ENCODE peak calls at places on chromosomes 7 and 10, in seven cellular contexts. A is WTC11, L is Calu3, R is RWPE1, O is transverse colon, I is OCI-LY7, G is psoas muscle. Z is an unnamed sample.

GRCh38 chr7:78221961-78222751 is 423.6 kb downstream of the PHTF2 start:
- DNase-seq in O (no peak), A (no peak), G (no peak), R (no peak), L (no peak), I (peak), Z (no peak)

GRCh38 chr10:121590772-121591171 is 7.5 kb downstream of the FGFR2 start:
- DNase-seq in R (no peak), A (no peak), G (no peak), O (no peak), L (no peak), I (no peak), Z (no peak)

GRCh38 chr7:135959655-135960363 is 17.4 kb downstream of the MTPN start:
- DNase-seq in R (no peak), G (no peak), O (no peak), L (no peak), A (no peak), I (no peak), Z (no peak)

GRCh38 chr10:124999433-125000365 is 57.8 kb downstream of the ZRANB1 start:
- DNase-seq in G (peak), I (no peak), O (peak), R (no peak), L (no peak), A (peak), Z (no peak)

GRCh38 chr7:38825721-38826440 is 83.1 kb downstream of the VPS41 start:
- DNase-seq in R (no peak), G (no peak), I (no peak), O (no peak), A (no peak), L (no peak), Z (no peak)

GRCh38 chr10:87700031-87700796 is 40.5 kb downstream of the PAPSS2 start:
- DNase-seq in R (peak), G (peak), O (no peak), A (no peak), L (no peak), I (no peak), Z (no peak)

GRCh38 chr7:44257618-44258422 is 57.0 kb downstream of the YKT6 start:
- DNase-seq in L (peak), R (peak), I (peak), G (peak), A (no peak), O (peak), Z (peak)

GRCh38 chr7:109639561-109639960 is 1069.9 kb downstream of the DNAJB9 start:
- DNase-seq in R (no peak), O (no peak), I (no peak), A (no peak), G (no peak), L (no peak), Z (no peak)

GRCh38 chr7:88885131-88885530 is 89.6 kb upstream of the TEX47 start:
- DNase-seq in I (no peak), A (no peak), O (no peak), R (no peak), G (no peak), L (no peak), Z (no peak)

GRCh38 chr7:84629216-84629615 is 434.6 kb upstream of the SEMA3A start:
- DNase-seq in G (no peak), A (no peak), I (no peak), O (no peak), R (no peak), L (no peak), Z (no peak)

GRCh38 chr7:135355377-135356048 is 121.9 kb downstream of the STRA8 start:
- DNase-seq in O (no peak), R (no peak), G (no peak), L (no peak), A (no peak), I (no peak), Z (no peak)

GRCh38 chr7:98324782-98325181 is 43.3 kb downstream of the BRI3 start:
- DNase-seq in O (no peak), G (no peak), I (no peak), R (no peak), A (no peak), L (no peak), Z (no peak)

GRCh38 chr7:132049462-132050304 is 493.3 kb upstream of the PODXL start:
- DNase-seq in L (peak), O (peak), G (no peak), I (peak), A (peak), R (no peak), Z (no peak)

GRCh38 chr10:19816420-19817250 is at the start of gene PLXDC2:
- DNase-seq in O (peak), I (no peak), R (no peak), G (peak), L (no peak), A (peak), Z (no peak)

GRCh38 chr10:73965890-73966768 is 31.8 kb upstream of the VCL start:
- DNase-seq in A (peak), L (peak), R (peak), O (peak), G (peak), I (no peak), Z (no peak)

GRCh38 chr7:98963305-98963704 is 85.0 kb downstream of the TRRAP start:
- DNase-seq in R (no peak), L (no peak), A (no peak), O (no peak), I (no peak), G (no peak), Z (no peak)

GRCh38 chr7:86918245-86918644 is 141.2 kb downstream of the ELAPOR2 start:
- DNase-seq in R (no peak), O (no peak), G (no peak), I (no peak), L (no peak), A (no peak), Z (no peak)

GRCh38 chr7:86913709-86914108 is 145.7 kb downstream of the ELAPOR2 start:
- DNase-seq in A (no peak), I (no peak), G (no peak), L (no peak), R (no peak), O (no peak), Z (no peak)

GRCh38 chr7:86911703-86912102 is 147.8 kb downstream of the ELAPOR2 start:
- DNase-seq in O (no peak), I (peak), L (no peak), R (no peak), A (no peak), G (no peak), Z (no peak)

GRCh38 chr7:86916277-86916825 is 143.1 kb downstream of the ELAPOR2 start:
- DNase-seq in O (no peak), G (no peak), I (no peak), R (no peak), L (no peak), A (no peak), Z (no peak)

DNA sequence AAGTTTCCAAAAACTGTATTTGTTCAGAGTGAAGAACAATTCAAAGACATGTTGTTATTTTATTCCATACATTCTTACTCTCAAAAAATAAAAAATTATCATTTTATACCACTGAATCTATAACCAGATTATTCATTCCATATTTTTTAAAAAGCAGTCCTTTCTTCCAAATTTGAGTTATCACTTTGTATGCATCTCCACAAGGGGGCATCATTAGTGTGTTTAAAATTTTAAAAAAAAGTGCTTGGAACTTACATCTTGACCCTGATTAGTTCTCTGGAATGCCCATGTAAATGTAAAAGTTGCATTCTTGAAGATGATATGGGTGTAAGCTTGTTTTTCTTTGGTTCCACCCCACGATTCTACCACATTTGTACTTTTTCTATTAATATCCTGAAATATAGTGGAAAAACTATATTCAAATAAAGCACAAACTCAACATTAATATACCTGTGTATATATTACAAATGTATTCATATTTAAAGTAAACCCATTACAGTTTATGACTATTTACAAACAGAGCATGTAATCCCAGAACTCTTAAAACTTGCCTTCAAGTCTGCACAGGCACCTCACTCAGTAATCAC is 144.9 kb downstream of the ELAPOR2 start:
- DNase-seq in O (no peak), A (no peak), L (peak), I (peak), G (no peak), R (peak), Z (no peak)
- TF ChIP-seq CTCF in O (peak), A (peak), L (no peak), I (peak), G (peak), R (peak), Z (no peak)

GRCh38 chr10:104641150-104642000 is at the start of gene SORCS3:
- DNase-seq in O (no peak), G (no peak), R (no peak), L (no peak), A (peak), I (no peak), Z (no peak)

GRCh38 chr10:104640339-104641149 is 546 bp upstream of the SORCS3 start:
- DNase-seq in G (no peak), L (no peak), O (no peak), I (no peak), R (no peak), A (peak), Z (no peak)

GRCh38 chr10:104642001-104642270 is 846 bp downstream of the SORCS3 start:
- DNase-seq in I (no peak), L (no peak), O (no peak), R (no peak), G (no peak), A (peak), Z (no peak)

GRCh38 chr10:104643023-104643663 is 2.1 kb downstream of the SORCS3 start:
- DNase-seq in I (no peak), L (no peak), A (no peak), G (no peak), O (no peak), R (no peak), Z (no peak)

DNA sequence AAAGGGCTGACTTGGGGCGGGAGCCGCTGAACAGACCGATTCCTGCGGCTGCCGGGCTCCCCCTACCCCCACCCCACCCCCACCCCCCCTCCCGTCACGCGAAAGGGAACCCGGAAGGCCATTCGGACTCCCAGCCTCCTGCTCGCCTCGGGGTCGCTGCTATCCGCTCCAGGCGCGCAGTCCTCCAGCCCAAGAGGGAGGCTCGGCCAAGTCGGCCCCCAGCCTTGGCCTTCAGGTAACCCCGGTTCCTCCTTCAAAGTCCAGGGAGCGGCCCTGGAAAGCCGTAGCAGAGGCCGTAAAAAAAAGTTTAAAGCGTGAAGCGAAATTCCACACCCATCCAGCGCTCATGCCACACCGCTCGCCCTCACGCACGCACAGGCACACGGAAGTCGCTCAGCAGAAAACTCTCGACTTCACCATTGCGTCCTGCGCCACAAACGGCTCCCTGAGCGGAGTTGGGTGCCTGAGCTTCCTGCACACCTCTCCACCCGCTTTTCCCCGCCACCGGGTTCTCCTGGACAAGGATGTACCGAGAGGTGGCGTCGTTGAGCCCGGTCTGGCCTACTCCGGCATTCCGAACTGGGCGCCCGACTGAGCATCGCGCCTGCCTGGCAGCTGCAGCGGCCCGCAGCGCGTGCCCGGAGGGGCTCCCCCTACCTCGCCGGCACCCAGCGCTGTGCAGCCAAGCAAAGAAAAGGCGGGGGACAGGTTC is 1.4 kb downstream of the SORCS3 start:
- DNase-seq in G (no peak), R (no peak), L (no peak), A (peak), O (no peak), I (no peak), Z (no peak)
- TF ChIP-seq CTCF in G (no peak), R (no peak), L (no peak), A (peak), O (no peak), I (no peak), Z (no peak)

DNA sequence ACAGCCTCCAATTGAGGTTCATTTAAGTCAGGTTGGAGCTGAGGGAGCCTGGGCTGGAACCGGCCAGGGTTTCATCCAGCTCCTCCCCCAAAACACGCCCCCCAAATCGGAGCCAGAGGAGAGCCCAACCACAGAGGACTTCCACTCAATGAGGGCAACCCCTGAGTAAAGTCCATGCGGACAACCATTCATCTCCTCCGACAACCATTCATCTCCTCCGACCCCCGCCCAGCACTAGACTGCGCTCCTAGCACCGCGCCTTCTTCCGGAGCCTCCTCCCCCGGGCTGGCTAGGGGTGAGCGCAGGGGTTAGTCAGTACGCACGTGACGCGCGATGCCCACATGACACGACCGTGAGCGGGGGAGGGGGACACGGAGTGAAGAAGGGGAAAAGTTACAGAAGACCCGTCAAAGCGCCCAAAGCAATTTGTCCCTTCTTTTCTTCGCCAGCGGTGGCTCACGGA is 1.4 kb downstream of the MAGI2 start:
- DNase-seq in A (peak), L (peak), O (peak), R (peak), G (peak), I (no peak), Z (no peak)
- TF ChIP-seq CTCF in A (no peak), L (no peak), O (no peak), R (no peak), G (no peak), I (no peak), Z (no peak)

DNA sequence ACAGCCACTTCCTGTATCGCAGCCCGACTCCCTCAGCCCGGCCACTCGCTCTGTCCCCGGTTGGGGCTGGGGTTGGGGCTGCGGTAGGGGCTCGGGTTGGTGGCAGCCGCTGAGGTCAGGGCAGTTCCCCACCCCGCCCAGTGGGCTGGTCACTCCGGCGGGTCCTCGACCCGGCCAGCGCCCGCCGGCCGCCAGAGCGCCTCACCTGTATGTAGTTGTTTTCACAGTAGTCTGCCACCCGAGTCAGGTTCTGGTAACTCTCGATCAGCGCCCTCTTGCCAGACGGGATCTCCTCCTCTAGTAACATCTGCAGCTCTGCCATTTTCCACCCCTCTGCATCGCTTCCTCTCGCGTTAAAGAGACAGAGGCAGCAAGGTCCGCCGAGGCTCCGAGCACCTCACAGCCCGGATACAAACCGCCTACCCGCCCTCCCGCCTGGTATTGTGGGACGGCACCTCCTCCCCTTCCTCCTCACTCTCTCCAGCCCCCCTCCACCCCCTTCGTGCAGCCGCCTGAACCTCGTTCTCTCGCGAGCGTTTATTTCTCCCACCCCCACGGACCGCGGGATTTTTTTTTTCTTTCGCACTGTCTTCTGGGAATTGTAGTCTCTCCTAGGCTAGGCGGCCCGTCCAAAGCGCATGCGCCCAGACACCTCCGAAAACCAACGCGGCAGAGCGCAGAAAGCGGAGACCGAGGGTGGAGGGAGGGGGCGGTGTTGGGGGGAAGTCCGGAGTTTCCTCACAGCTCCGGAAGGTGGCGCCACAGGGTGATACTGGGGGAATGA is at the start of gene ABI1:
- DNase-seq in G (peak), A (peak), R (peak), O (peak), L (peak), I (peak), Z (peak)
- TF ChIP-seq CTCF in G (no peak), A (no peak), R (peak), O (peak), L (no peak), I (no peak), Z (peak)

DNA sequence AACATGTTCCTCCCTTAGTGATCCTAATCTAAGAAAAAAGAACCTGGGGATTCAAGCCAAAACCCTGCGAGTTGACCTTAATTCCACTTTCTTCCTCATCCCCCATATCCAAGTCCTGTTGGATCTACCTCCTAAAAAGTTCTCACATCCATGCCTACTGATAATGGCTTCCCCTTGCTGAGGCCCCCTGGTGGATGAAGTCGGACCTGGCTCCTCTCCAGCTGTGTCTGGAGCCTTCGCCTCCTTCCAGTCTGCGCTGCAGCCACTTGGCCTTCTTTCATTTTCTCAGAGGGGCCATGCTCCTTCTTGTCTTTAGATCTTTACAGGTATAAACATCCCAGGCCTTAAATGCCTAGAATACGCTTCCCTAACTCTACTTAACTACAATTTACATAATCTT is 8.1 kb downstream of the PDE1C start:
- DNase-seq in R (peak), O (peak), I (peak), G (peak), L (peak), A (peak), Z (no peak)
- TF ChIP-seq CTCF in R (no peak), O (peak), I (peak), G (peak), L (peak), A (peak), Z (no peak)

GRCh38 chr7:29748286-29749099 is 57.8 kb upstream of the WIPF3 start:
- DNase-seq in A (no peak), G (no peak), I (peak), L (peak), R (peak), O (no peak), Z (no peak)
- TF ChIP-seq CTCF in A (peak), G (peak), I (peak), L (peak), R (peak), O (peak), Z (no peak)

GRCh38 chr10:20855398-20856038 is 41.6 kb downstream of the NEBL start:
- DNase-seq in A (no peak), G (no peak), O (no peak), R (peak), I (peak), L (no peak), Z (no peak)
- TF ChIP-seq CTCF in A (peak), G (peak), O (peak), R (peak), I (peak), L (no peak), Z (no peak)